ENCODE peak calls at places on chromosome 7, in four cellular contexts. D, S, B and L are unnamed samples.

GRCh38 chr7:128891942-128892269 is 18.6 kb downstream of the KCP start:
- DNase-seq in D (no peak), S (no peak), B (no peak), L (peak)

GRCh38 chr7:48033922-48034321 is 1.4 kb upstream of the C7orf57 start:
- DNase-seq in D (no peak), S (no peak), B (no peak), L (no peak)

GRCh38 chr7:30148426-30148825 is 13.6 kb downstream of the MTURN start:
- DNase-seq in D (no peak), S (no peak), B (no peak), L (no peak)

GRCh38 chr7:130458256-130458655 is 17.4 kb upstream of the CEP41 start:
- DNase-seq in D (no peak), S (peak), B (no peak), L (no peak)

GRCh38 chr7:157522954-157523353 is 186.2 kb downstream of the DNAJB6 start:
- DNase-seq in D (no peak), S (no peak), B (peak), L (no peak)

GRCh38 chr7:133157045-133157444 is 75.2 kb upstream of the CHCHD3 start:
- DNase-seq in D (no peak), S (no peak), B (no peak), L (no peak)

GRCh38 chr7:151114151-151115090 is 28.1 kb downstream of the AGAP3 start:
- DNase-seq in D (no peak), S (no peak), B (peak), L (peak)

GRCh38 chr7:14846405-14846804 is 56.1 kb downstream of the DGKB start:
- DNase-seq in D (no peak), S (no peak), B (no peak), L (no peak)

GRCh38 chr7:79096361-79096805 is 357.1 kb downstream of the MAGI2 start:
- DNase-seq in D (no peak), S (no peak), B (no peak), L (no peak)

GRCh38 chr7:151175793-151176311 is 8.4 kb upstream of the GBX1 start:
- DNase-seq in D (no peak), S (no peak), B (peak), L (no peak)

GRCh38 chr7:100476108-100476780 is 2.8 kb downstream of the TSC22D4 start:
- DNase-seq in D (no peak), S (no peak), B (no peak), L (peak)

GRCh38 chr7:100475549-100475948 is 3.5 kb downstream of the TSC22D4 start:
- DNase-seq in D (no peak), S (no peak), B (no peak), L (peak)

GRCh38 chr7:100472121-100472851 is 6.7 kb downstream of the TSC22D4 start:
- DNase-seq in D (no peak), S (no peak), B (no peak), L (no peak)

GRCh38 chr7:100471021-100471420 is 7.0 kb upstream of the SPACDR start:
- DNase-seq in D (no peak), S (no peak), B (no peak), L (peak)

GRCh38 chr7:100472854-100473499 is 6.0 kb downstream of the TSC22D4 start:
- DNase-seq in D (no peak), S (no peak), B (no peak), L (peak)
- TF ChIP-seq CHD2 in D (no peak), S (no peak), B (no peak), L (no peak)

GRCh38 chr7:116231543-116232401 is 21.4 kb downstream of the TES start:
- DNase-seq in D (peak), S (no peak), B (no peak), L (no peak)
- TF ChIP-seq TCF12 in D (no peak), S (no peak), B (no peak), L (no peak)

DNA sequence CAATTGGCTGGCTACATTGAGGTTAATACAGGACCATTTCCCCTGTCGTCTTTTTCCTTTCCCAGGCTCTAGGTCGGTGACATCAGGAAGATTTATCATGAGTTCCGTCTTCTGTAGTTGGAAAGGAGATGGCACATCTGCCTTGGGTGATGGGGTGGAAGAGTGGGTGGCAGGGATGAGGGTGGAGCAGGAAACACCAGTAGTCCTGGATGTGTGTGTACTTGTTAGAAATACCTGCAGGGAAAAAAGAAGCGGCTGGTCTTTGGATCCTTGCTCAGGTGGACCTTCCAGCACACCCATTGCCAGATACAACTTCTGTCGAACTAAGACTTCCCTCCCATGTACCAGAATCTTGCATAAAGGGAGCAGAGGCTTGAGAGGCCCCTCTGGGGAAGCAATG is 516.9 kb upstream of the GALNT17 start:
- DNase-seq in D (no peak), S (no peak), B (no peak), L (peak)
- TF ChIP-seq CHD2 in D (no peak), S (no peak), B (no peak), L (no peak)

GRCh38 chr7:6708304-6708703 is 1.6 kb upstream of the ZNF12 start:
- DNase-seq in D (peak), S (no peak), B (no peak), L (no peak)

GRCh38 chr7:6709808-6710207 is 3.1 kb upstream of the ZNF12 start:
- DNase-seq in D (peak), S (no peak), B (no peak), L (no peak)

GRCh38 chr7:6700793-6701192 is 6.0 kb downstream of the ZNF12 start:
- DNase-seq in D (no peak), S (no peak), B (no peak), L (no peak)

GRCh38 chr7:6706666-6707407 is at the start of gene ZNF12:
- DNase-seq in D (peak), S (peak), B (peak), L (peak)

GRCh38 chr7:6705959-6706665 is 635 bp downstream of the ZNF12 start:
- DNase-seq in D (peak), S (no peak), B (no peak), L (no peak)
- TF ChIP-seq TCF12 in D (no peak), S (no peak), B (no peak), L (no peak)

DNA sequence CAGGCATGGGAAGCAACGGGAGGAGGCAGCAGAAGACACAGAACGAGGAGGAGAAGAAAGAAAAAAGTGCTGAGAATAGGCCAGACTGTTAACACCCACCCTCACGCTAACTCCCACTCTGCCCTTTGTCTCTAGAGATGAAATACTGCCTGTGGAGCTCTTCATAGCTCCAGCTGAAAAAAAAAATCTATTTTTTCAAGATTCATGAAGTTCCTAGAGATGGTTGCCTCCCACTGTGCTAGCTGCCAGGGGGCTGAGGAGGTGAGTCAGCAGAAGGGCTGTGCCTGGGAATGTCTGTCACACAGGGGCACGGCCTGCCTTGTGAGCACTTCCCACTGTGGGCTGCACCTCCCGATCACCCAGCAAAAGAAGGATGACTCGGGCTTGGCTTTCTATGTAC is 144.5 kb downstream of the RNF216 start:
- DNase-seq in D (no peak), S (no peak), B (no peak), L (peak)
- TF ChIP-seq CHD2 in D (no peak), S (no peak), B (no peak), L (no peak)

GRCh38 chr7:117582219-117582704 is 102.4 kb downstream of the CFTR start:
- DNase-seq in D (no peak), S (no peak), B (no peak), L (no peak)
- TF ChIP-seq TCF12 in D (no peak), S (no peak), B (no peak), L (peak)

GRCh38 chr7:94188350-94188749 is 184.2 kb upstream of the BET1 start:
- DNase-seq in D (no peak), S (no peak), B (no peak), L (no peak)
- TF ChIP-seq CHD2 in D (no peak), S (no peak), B (no peak), L (no peak)